ENCODE peak calls at places on chromosomes 6 and 20, in five cellular contexts. E, S, M, G and T are unnamed samples.

GRCh38 chr20:44772636-44773035 is 27.0 kb downstream of the KCNK15 start:
- DNase-seq in G (no peak), E (no peak), M (no peak), S (no peak), T (no peak)

GRCh38 chr20:44832724-44833123 is 22.4 kb upstream of the RIMS4 start:
- DNase-seq in G (peak; percentile 39), M (no peak), S (peak; percentile 7), E (no peak), T (peak; percentile 61)

GRCh38 chr6:42751055-42751454 is 5.2 kb upstream of the TBCC start:
- DNase-seq in G (no peak), E (no peak), S (no peak), M (no peak), T (no peak)

GRCh38 chr6:150452642-150453243 is 83.9 kb downstream of the IYD start:
- DNase-seq in E (peak; percentile 77), S (no peak), G (no peak), M (no peak), T (no peak)

GRCh38 chr6:43728586-43728985 is 41.0 kb upstream of the MRPS18A start:
- DNase-seq in S (no peak), M (no peak), G (no peak), E (no peak), T (no peak)

GRCh38 chr6:10694302-10695085 is at the start of the genes C6orf52 and PAK1IP1:
- DNase-seq in E (peak; percentile 92), S (peak; percentile 89), G (peak; percentile 95), M (peak; percentile 88), T (peak; percentile 95)

GRCh38 chr6:50992704-50993625 is 174.3 kb downstream of the TFAP2B start:
- DNase-seq in M (no peak), G (no peak), S (no peak), E (no peak), T (no peak)

GRCh38 chr6:159633196-159633595 is 59.8 kb downstream of the SOD2 start:
- DNase-seq in M (peak; percentile 30), G (peak; percentile 18), S (no peak), E (no peak), T (peak; percentile 35)

GRCh38 chr6:168118935-168119334 is 39.9 kb upstream of the FRMD1 start:
- DNase-seq in E (no peak), M (no peak), G (no peak), S (no peak), T (no peak)

GRCh38 chr6:169283924-169284323 is 30.3 kb upstream of the THBS2 start:
- DNase-seq in E (no peak), M (no peak), G (no peak), S (no peak), T (no peak)

GRCh38 chr20:25273046-25273445 is 25.2 kb downstream of the PYGB start:
- DNase-seq in M (no peak), E (no peak), S (no peak), G (no peak), T (no peak)

GRCh38 chr6:125157725-125158124 is 4.2 kb downstream of the TPD52L1 start:
- DNase-seq in G (no peak), M (no peak), S (no peak), E (no peak), T (no peak)

GRCh38 chr6:8159966-8160365 is 57.6 kb upstream of the EEF1E1 start:
- DNase-seq in S (no peak), M (no peak), E (no peak), G (no peak), T (no peak)

GRCh38 chr20:43954704-43955243 is 40.1 kb downstream of the TOX2 start:
- DNase-seq in E (no peak), G (no peak), M (no peak), S (no peak), T (no peak)

GRCh38 chr20:59402697-59403096 is 102.3 kb downstream of the EDN3 start:
- DNase-seq in M (no peak), S (no peak), G (no peak), E (no peak), T (no peak)

GRCh38 chr6:4939241-4939640 is 64.6 kb downstream of the RPP40 start:
- DNase-seq in S (no peak), M (no peak), E (no peak), G (no peak), T (no peak)

GRCh38 chr6:11536795-11537194 is 754 bp upstream of the TMEM170B start:
- DNase-seq in G (no peak), S (no peak), M (no peak), E (no peak), T (no peak)

GRCh38 chr6:14896475-14896874 is 349.4 kb upstream of the JARID2 start:
- DNase-seq in M (no peak), E (no peak), S (no peak), G (no peak), T (no peak)

GRCh38 chr6:134422426-134423231 is 104.7 kb upstream of the SGK1 start:
- DNase-seq in M (peak; percentile 59), E (no peak), S (peak; percentile 96), G (peak; percentile 98), T (peak; percentile 96)

GRCh38 chr6:147382945-147383554 is 125.4 kb upstream of the SAMD5 start:
- DNase-seq in M (peak; percentile 5), E (no peak), S (peak; percentile 18), G (peak; percentile 69), T (peak; percentile 70)

GRCh38 chr6:167588920-167589614 is 237.6 kb upstream of the AFDN start:
- DNase-seq in S (no peak), M (no peak), G (no peak), E (no peak), T (no peak)

GRCh38 chr6:125717120-125717731 is 32.2 kb upstream of the HEY2 start:
- DNase-seq in G (no peak), S (no peak), M (no peak), E (no peak), T (no peak)

DNA sequence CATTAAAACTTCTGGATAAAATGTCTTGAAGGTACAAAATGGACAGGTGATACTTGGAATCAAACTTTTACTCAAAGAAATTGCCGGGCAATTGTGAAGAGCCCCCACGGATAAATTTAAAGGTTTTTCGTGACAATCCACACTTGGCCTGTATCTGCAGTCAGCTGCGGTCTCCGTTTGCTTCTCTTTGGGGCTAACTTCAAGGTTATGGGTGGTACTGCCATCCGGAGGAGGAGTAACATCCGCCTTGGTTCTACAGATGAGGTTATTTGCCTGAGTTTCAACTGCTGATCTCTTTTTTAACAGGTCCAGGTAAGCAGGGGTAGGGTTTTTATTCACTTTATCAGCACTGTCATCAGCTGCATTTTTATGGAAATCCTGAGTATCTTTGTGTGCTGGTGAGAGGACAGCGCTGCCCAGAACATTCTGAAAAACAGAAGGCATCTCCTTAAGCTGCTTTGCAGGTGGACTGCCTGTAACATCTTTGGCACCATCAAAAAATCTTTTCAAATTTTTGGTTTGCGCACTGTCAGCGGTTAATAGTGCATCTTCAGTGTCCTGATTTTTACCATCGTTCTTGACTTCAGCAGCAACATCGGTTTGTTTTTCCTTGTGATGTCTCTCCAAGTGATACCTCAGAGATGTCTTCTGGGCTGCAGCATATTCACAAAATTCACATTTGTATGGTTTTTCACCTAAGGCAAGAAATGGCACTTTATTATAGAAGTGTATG is 16.9 kb downstream of the ZNF217 start:
- DNase-seq in M (no peak), E (no peak), S (no peak), G (no peak), T (no peak)
- H3K4me3 ChIP-seq in M (no peak overlapping the region), E (no peak overlapping the region), S (no peak overlapping the region), G (no peak overlapping the region), T (no peak overlapping the region)

DNA sequence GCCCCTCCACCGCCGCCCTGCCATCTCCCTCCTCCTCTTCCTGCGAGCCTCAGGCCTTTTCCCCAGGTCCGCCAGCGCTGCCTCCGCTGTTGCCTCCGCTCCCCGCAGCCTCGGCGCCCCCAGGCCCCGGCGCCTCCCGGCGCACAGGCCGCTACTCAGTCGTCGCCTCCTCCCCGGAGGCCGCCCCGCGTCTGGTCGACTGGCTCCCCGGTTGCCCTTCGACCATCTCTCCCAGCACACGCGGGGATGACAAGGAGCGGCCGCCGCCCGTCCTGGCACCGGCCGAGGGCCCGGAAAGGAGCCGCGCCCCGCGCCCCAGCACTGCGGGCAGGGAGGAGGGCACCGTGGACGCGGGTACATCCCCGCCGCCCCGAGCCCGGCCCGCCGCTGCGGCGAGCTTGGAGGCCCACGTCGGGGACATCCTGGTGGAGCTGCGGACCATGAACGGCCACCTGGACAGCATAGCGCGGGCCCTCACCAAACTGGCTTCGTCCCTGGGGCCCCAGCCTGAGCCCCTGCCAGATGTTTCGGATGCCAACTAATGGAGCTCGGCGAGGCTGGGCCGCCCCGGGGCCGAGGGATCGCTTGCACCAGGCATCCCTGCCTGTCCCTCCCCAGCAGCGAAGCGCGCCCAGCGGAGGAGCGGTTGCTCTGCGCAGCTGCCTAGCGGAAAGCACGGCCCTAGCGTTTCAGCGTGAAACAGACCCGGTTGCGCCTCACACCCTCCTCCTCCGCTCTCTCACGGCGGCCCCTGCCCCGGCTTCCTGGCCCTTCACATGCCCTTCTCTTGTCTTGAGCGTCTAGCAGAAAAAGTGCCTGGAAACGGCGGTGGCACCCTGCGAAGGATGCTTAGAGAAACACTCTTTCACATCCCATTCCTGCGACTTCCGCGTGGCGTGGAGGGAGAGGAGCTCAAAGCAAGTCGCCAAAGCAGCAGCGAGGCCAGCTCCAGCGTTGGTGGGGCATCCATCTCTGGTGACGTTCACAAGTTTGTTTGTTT is 285.7 kb upstream of the SUPT3H start:
- DNase-seq in E (no peak), S (peak; percentile 47), G (peak; percentile 33), M (no peak), T (peak; percentile 33)
- TF ChIP-seq CTCF in E (no peak), S (no peak), G (peak; percentile 7), M (no peak), T (peak; percentile 18)

DNA sequence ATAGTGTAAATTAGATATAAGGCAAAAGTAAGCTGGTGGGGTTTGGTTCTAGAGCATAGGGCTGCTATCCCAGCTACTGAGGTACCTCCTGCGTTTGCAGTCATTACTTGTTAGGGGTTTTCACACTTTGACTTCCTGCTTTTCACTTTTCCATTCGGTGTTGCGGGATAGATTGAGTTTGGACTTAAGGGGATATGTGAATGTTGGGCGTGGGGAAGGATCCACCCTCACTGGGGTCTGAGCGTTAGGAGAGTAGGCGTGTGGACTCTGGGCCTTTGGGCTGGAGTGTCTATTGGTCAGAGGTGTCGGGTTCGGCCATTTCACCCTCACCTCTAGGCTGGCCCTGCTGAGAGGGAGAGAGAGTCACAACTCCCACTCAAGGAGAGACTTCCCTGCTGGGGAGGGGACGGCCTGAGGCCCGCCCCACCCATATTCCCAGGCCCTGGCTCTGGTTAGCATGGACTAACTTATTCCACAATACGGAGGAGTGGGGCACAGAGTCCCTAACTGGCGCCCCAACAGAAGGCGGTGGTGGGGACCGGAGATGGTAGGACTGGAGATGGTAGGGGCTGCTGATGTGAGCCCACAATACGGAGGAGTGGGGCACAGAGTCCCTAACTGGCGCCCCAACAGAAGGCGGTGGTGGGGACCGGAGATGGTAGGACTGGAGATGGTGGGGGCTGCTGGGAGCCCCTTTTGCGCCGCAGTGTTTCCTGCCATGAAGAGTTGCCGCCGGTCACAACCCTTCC is 1.6 kb upstream of the PTPRA start:
- DNase-seq in S (no peak), E (no peak), G (no peak), M (no peak), T (peak; percentile 8)
- H3K4me3 ChIP-seq in S (peak overlapping the region; percentile 84), E (no peak overlapping the region), G (peak overlapping the region; percentile 89), M (no peak overlapping the region), T (peak overlapping the region; percentile 87)

GRCh38 chr6:24903681-24904080 is 32.1 kb downstream of the RIPOR2 start:
- DNase-seq in G (no peak), S (no peak), M (no peak), E (no peak), T (no peak)

GRCh38 chr6:24905485-24905884 is 30.3 kb downstream of the RIPOR2 start:
- DNase-seq in S (no peak), E (no peak), G (no peak), M (no peak), T (no peak)

GRCh38 chr6:24901698-24902328 is 33.9 kb downstream of the RIPOR2 start:
- DNase-seq in S (no peak), M (no peak), G (no peak), E (no peak), T (no peak)

GRCh38 chr6:24900917-24901697 is 34.7 kb downstream of the RIPOR2 start:
- DNase-seq in G (no peak), M (no peak), S (no peak), E (no peak), T (no peak)

GRCh38 chr6:24902782-24903181 is 33.0 kb downstream of the RIPOR2 start:
- DNase-seq in E (no peak), M (no peak), S (peak; percentile 73), G (peak; percentile 36), T (peak; percentile 36)
- TF ChIP-seq CTCF in E (no peak), M (no peak), S (no peak), G (no peak), T (no peak)